ENCODE peak calls at places on chromosomes 3 and 15, in eight cellular contexts. J is nephron progenitor cell; G is fibroblast of pulmonary artery; X is stimulated activated CD8-positive, alpha-beta memory T cell treated with anti-CD3 and anti-CD28 coated beads, Interleukin-15, amount 100 ng/mL, for 4 hours; W is naive thymus-derived CD4-positive, alpha-beta T cell; Y is T-helper 17 cell; Z is foreskin fibroblast; Q is left ventricle myocardium superior. A is an unnamed sample.

GRCh38 chr15:48696627-48697312 is 51.3 kb upstream of the FBN1 start:
- DNase-seq in Y (no peak), W (no peak), Q (no peak), X (no peak), G (peak), J (no peak), Z (peak), A (no peak)

GRCh38 chr3:189457201-189457607 is 174.0 kb upstream of the TP63 start:
- DNase-seq in J (no peak), W (no peak), Z (no peak), Y (no peak), G (no peak), Q (no peak), X (no peak), A (no peak)

GRCh38 chr3:106758459-106758858 is 618.8 kb upstream of the CCDC54 start:
- DNase-seq in J (no peak), X (no peak), Q (no peak), G (no peak), Y (no peak), Z (no peak), W (no peak), A (no peak)

GRCh38 chr3:194330160-194330559 is 21.0 kb downstream of the CPN2 start:
- DNase-seq in W (no peak), Z (no peak), J (no peak), X (no peak), G (no peak), Q (no peak), Y (no peak), A (no peak)

GRCh38 chr3:45664558-45664957 is 24.6 kb upstream of the SACM1L start:
- DNase-seq in Z (no peak), W (peak), Q (peak), Y (peak), X (peak), J (no peak), G (no peak), A (no peak)

GRCh38 chr3:5376761-5377160 is 189.3 kb downstream of the EDEM1 start:
- DNase-seq in X (no peak), Q (no peak), J (peak), Z (no peak), Y (no peak), W (no peak), G (no peak), A (no peak)

GRCh38 chr3:128853826-128854225 is 25.6 kb upstream of the ACAD9 start:
- DNase-seq in J (no peak), Q (no peak), W (no peak), G (no peak), Z (no peak), Y (no peak), X (no peak), A (no peak)

GRCh38 chr15:34802803-34803395 is 7.5 kb upstream of the ACTC1 start:
- DNase-seq in X (no peak), G (no peak), W (no peak), Y (no peak), Z (no peak), J (no peak), Q (no peak), A (no peak)

GRCh38 chr15:65089206-65089824 is 12.8 kb downstream of the KBTBD13 start:
- DNase-seq in Z (no peak), G (peak), Q (peak), Y (no peak), X (no peak), W (no peak), J (no peak), A (no peak)

GRCh38 chr3:150410311-150411105 is 2.4 kb downstream of the TSC22D2 start:
- DNase-seq in Q (peak), J (peak), X (no peak), W (peak), G (peak), Z (no peak), Y (peak), A (no peak)

GRCh38 chr3:152644478-152644877 is 190.5 kb upstream of the P2RY1 start:
- DNase-seq in X (no peak), Y (no peak), J (no peak), Q (no peak), Z (no peak), G (no peak), W (no peak), A (no peak)

GRCh38 chr15:35298509-35298908 is 213.4 kb upstream of the NANOGP8 start:
- DNase-seq in W (no peak), J (no peak), Y (no peak), X (no peak), G (no peak), Z (no peak), Q (no peak), A (no peak)

GRCh38 chr3:149618151-149619123 is 39.4 kb downstream of the WWTR1 start:
- DNase-seq in W (no peak), X (no peak), Y (no peak), Z (no peak), J (no peak), Q (peak), G (peak), A (no peak)

GRCh38 chr3:188518835-188519452 is 365.0 kb downstream of the LPP start:
- DNase-seq in Q (no peak), Y (no peak), W (no peak), G (no peak), Z (no peak), J (no peak), X (no peak), A (no peak)

GRCh38 chr3:42214565-42215283 is 51.3 kb downstream of the CCK start:
- DNase-seq in J (no peak), Q (no peak), W (no peak), Z (no peak), Y (no peak), G (peak), X (no peak), A (no peak)

GRCh38 chr3:125395091-125395490 is 20.0 kb upstream of the ZNF148 start:
- DNase-seq in Y (no peak), G (no peak), J (no peak), Q (no peak), Z (no peak), X (no peak), W (no peak), A (no peak)

GRCh38 chr3:8500208-8500961 is 1.2 kb upstream of the LMCD1 start:
- DNase-seq in J (no peak), Z (no peak), X (no peak), Y (no peak), Q (no peak), W (no peak), G (peak), A (no peak)

GRCh38 chr15:98596885-98597343 is 51.4 kb upstream of the IGF1R start:
- DNase-seq in G (no peak), Y (no peak), J (no peak), X (no peak), W (no peak), Q (no peak), Z (no peak), A (no peak)

GRCh38 chr3:56468184-56469106 is at the start of gene ERC2:
- DNase-seq in Z (peak), J (peak), Q (peak), W (no peak), Y (no peak), X (no peak), G (peak), A (peak)

GRCh38 chr3:113629941-113630340 is 66.5 kb downstream of the USF3 start:
- DNase-seq in X (no peak), W (no peak), G (no peak), Q (no peak), J (no peak), Z (no peak), Y (no peak), A (no peak)

GRCh38 chr3:151227438-151228290 is 24.6 kb upstream of the GPR171 start:
- DNase-seq in Z (peak), W (peak), G (peak), J (peak), X (peak), Y (peak), Q (peak), A (peak)

GRCh38 chr15:33801954-33802353 is 166.3 kb upstream of the CHRM5 start:
- DNase-seq in W (no peak), Q (no peak), X (no peak), Z (no peak), J (no peak), G (no peak), Y (no peak), A (no peak)

GRCh38 chr15:71083349-71083748 is 31.9 kb upstream of the THSD4 start:
- DNase-seq in G (peak), X (no peak), Z (peak), W (no peak), J (no peak), Y (no peak), Q (peak), A (no peak)

GRCh38 chr3:98817546-98817945 is 54.4 kb downstream of the ST3GAL6 start:
- DNase-seq in X (no peak), J (no peak), Z (no peak), W (peak), Q (no peak), Y (no peak), G (peak), A (peak)

GRCh38 chr3:80263260-80263659 is 495.5 kb upstream of the ROBO1 start:
- DNase-seq in W (no peak), X (no peak), G (no peak), Q (no peak), Y (no peak), J (no peak), Z (no peak), A (no peak)

GRCh38 chr3:2875699-2876098 is 234.5 kb downstream of the IL5RA start:
- DNase-seq in Q (no peak), Y (no peak), W (no peak), J (no peak), G (no peak), Z (no peak), X (no peak), A (no peak)

GRCh38 chr15:25088261-25088790 is 133.5 kb downstream of the SNRPN start:
- DNase-seq in Y (no peak), Q (no peak), J (no peak), W (no peak), G (no peak), Z (no peak), X (no peak), A (no peak)

GRCh38 chr3:61903931-61904657 is 342.7 kb downstream of the PTPRG start:
- DNase-seq in J (peak), Z (no peak), Y (no peak), X (no peak), Q (peak), G (peak), W (no peak), A (no peak)

GRCh38 chr3:184016169-184016570 is 1.5 kb downstream of the ABCC5 start:
- DNase-seq in W (no peak), X (no peak), Q (peak), Y (no peak), J (no peak), Z (no peak), G (no peak), A (no peak)

GRCh38 chr3:150385296-150386242 is 22.5 kb upstream of the TSC22D2 start:
- DNase-seq in Y (no peak), Z (no peak), X (no peak), W (no peak), G (no peak), Q (no peak), J (no peak), A (no peak)

GRCh38 chr3:24506966-24507775 is 12.5 kb upstream of the THRB start:
- DNase-seq in J (no peak), Q (no peak), X (no peak), Y (no peak), Z (peak), W (no peak), G (no peak), A (no peak)

GRCh38 chr15:41561777-41562145 is 2.7 kb downstream of the TYRO3 start:
- DNase-seq in Z (peak), W (no peak), J (peak), Y (no peak), G (peak), X (no peak), Q (peak), A (no peak)

GRCh38 chr3:38131621-38132369 is 5.1 kb downstream of the ACAA1 start:
- DNase-seq in G (peak), J (peak), Q (peak), X (no peak), Y (no peak), Z (no peak), W (no peak), A (no peak)